ENCODE peak calls at places on chromosomes 16 and 17, in four cellular contexts. Z is heart left ventricle, M is left lung, D is GM10248. B is an unnamed sample.

GRCh38 chr17:29149431-29150064 is 30.6 kb downstream of the MYO18A start:
- DNase-seq in M (no peak), D (peak; percentile 67), Z (no peak), B (peak; percentile 57)

GRCh38 chr17:52517176-52517575 is 358.7 kb upstream of the CA10 start:
- DNase-seq in Z (no peak), D (no peak), M (no peak), B (no peak)

GRCh38 chr17:49963277-49963625 is 5.7 kb upstream of the DLX4 start:
- DNase-seq in M (no peak), Z (no peak), D (no peak), B (no peak)

GRCh38 chr17:34781571-34782108 is 179.6 kb downstream of the CCT6B start:
- DNase-seq in M (no peak), Z (no peak), D (no peak), B (no peak)

GRCh38 chr17:50953831-50954601 is 87.9 kb upstream of the TOB1 start:
- DNase-seq in Z (peak; percentile 74), M (no peak), D (peak; percentile 32), B (no peak)

GRCh38 chr16:4994719-4995434 is 36.7 kb downstream of the SEC14L5 start:
- DNase-seq in D (no peak), Z (no peak), M (no peak), B (no peak)

GRCh38 chr16:3884398-3884797 is 3.9 kb upstream of the CREBBP start:
- DNase-seq in D (no peak), M (no peak), Z (no peak), B (no peak)

GRCh38 chr16:17275076-17275732 is 195.6 kb downstream of the XYLT1 start:
- DNase-seq in D (no peak), M (no peak), Z (no peak), B (peak; percentile 18)

GRCh38 chr17:10192963-10193362 is 5.4 kb downstream of the GAS7 start:
- DNase-seq in M (no peak), D (no peak), Z (no peak), B (no peak)

GRCh38 chr17:83106036-83106577 is 26.7 kb downstream of the METRNL start:
- DNase-seq in Z (no peak), M (no peak), D (no peak), B (no peak)

GRCh38 chr17:29874931-29875596 is 55.0 kb downstream of the SSH2 start:
- DNase-seq in M (no peak), Z (no peak), D (no peak), B (no peak)

GRCh38 chr17:3687949-3688614 is 7.9 kb downstream of the P2RX5 start:
- DNase-seq in Z (no peak), D (no peak), M (no peak), B (no peak)

GRCh38 chr17:44780845-44781480 is 22.2 kb downstream of the ADAM11 start:
- DNase-seq in Z (no peak), D (no peak), M (no peak), B (no peak)

GRCh38 chr17:27640790-27641189 is 9.8 kb downstream of the LGALS9 start:
- DNase-seq in D (no peak), Z (no peak), M (no peak), B (no peak)

GRCh38 chr17:45172541-45173286 is 11.0 kb downstream of the HEXIM2 start:
- DNase-seq in Z (peak; percentile 77), M (peak; percentile 73), D (peak; percentile 56), B (peak; percentile 77)

GRCh38 chr17:79089720-79090502 is 15.3 kb downstream of the ENGASE start:
- DNase-seq in M (no peak), D (no peak), Z (no peak), B (no peak)

GRCh38 chr16:81041696-81042095 is 6.1 kb downstream of the ATMIN start:
- DNase-seq in D (no peak), M (no peak), Z (no peak), B (no peak)

GRCh38 chr17:39198186-39198566 is 707 bp upstream of the CACNB1 start:
- DNase-seq in Z (no peak), D (no peak), M (no peak), B (no peak)

GRCh38 chr17:16371742-16372141 is 9.1 kb upstream of the UBB start:
- DNase-seq in M (no peak), Z (no peak), D (no peak), B (no peak)

GRCh38 chr17:27578718-27579085 is 52.3 kb upstream of the LGALS9 start:
- DNase-seq in D (peak; percentile 82), M (no peak), Z (no peak), B (peak; percentile 92)

GRCh38 chr17:17125136-17126084 is 80.7 kb downstream of the PLD6 start:
- DNase-seq in D (no peak), Z (peak; percentile 27), M (no peak), B (peak; percentile 30)

GRCh38 chr17:59193463-59193862 is 16.4 kb upstream of the SMG8 start:
- DNase-seq in M (no peak), Z (no peak), D (no peak), B (no peak)

GRCh38 chr17:49439673-49440571 is 25.2 kb upstream of the PHB1 start:
- DNase-seq in D (no peak), M (no peak), Z (no peak), B (no peak)

GRCh38 chr16:82699711-82700495 is 73.1 kb downstream of the CDH13 start:
- DNase-seq in M (no peak), Z (no peak), D (no peak), B (no peak)

DNA sequence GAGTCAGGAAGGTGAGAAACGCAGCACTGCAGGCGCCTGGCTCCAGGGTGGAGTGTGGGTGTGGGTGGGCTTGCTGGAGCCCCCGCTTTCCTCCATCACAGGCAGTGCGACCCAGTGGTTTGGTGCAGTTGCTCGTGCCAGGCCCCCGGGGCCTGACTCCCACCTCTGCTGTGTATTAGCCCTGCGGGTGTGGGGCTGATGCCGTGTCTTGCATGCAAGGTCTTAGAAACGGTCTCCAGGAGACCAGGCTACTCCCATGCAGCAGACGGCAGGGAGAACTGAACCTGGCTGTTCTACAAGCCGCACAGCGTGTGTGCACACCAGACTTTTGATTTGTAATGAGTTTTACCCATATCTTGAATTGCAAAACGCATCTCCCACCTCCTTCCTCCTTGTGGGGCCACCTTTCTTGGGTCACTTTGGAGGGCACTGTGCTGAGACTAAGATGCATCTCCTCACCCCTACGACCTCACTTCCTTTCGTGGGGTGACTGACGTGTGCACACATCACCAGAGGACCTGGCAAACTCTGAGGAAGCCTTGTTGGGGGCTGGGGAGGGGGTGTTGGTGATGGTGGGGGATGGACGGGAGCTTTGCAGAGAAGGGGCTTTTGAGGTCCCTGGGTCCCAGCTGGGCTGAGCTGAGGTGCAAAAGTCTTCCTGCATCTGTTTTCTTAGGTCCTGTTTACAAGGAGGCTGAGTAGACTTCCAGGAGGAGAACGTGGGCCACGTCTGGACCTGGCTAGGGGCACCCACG is 101.8 kb upstream of the TNRC6C start:
- DNase-seq in Z (no peak), M (no peak), D (no peak), B (no peak)
- TF ChIP-seq CTCF in Z (no peak), M (no peak), D (no peak), B (no peak)

GRCh38 chr16:16143038-16143763 is 80.1 kb downstream of the ABCC6 start:
- DNase-seq in Z (no peak), M (no peak), D (no peak), B (peak; percentile 36)
- TF ChIP-seq CTCF in Z (peak; percentile 24), M (no peak), D (peak; percentile 38), B (peak; percentile 32)

DNA sequence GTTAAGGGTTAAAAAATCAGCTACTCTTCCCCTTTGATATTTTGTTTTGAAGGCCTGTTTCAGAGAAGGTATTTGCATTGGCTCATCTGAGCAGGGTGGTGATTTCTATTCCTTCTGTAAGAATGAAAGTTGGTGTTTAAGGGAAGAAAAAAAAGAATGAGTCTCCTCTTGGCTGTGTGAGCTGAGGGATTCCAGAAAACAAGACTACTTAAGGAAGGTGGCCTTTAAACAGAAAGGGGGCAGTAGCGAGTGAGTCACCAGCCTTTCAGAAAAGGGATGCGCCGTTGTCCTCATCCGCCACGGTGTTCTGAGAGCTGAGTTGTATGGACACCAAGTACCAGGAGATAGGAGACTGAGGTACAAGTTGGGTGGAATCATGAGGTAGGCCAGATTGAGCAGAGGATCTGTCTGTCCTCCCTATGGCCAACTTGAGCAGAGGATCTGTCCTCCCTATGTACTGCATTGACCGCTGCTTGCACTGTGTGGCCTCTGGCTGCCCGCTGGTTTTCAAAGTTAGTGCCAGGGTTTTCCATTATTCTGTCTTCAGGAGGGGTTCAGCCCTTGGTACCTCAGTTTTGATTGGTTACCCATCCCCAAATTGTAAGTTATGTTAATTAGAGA is 8.2 kb downstream of the PRKCA start:
- DNase-seq in Z (no peak), D (no peak), M (no peak), B (peak; percentile 62)
- TF ChIP-seq CTCF in Z (no peak), D (no peak), M (no peak), B (peak; percentile 33)

GRCh38 chr16:47258874-47259461 is 115.2 kb upstream of the NETO2 start:
- DNase-seq in M (no peak), D (peak; percentile 29), Z (no peak), B (peak; percentile 39)
- TF ChIP-seq CTCF in M (peak; percentile 56), D (peak; percentile 33), Z (peak; percentile 61), B (peak; percentile 70)